ENCODE peak calls at places on chromosomes 7 and 10, in nine cellular contexts. W is OCI-LY7, V is transverse colon, H is testis, Z is heart left ventricle, K is A549, B is HCT116, R is coronary artery, I is IMR-90. C is an unnamed sample.

GRCh38 chr7:128874140-128875031 is 11.7 kb downstream of the ATP6V1F start:
- DNase-seq in W (no peak), V (peak; percentile 86), H (no peak), Z (peak; percentile 24), K (no peak), B (no peak), R (no peak), I (no peak), C (peak; percentile 13)

GRCh38 chr7:143462045-143462444 is 15.6 kb upstream of the TAS2R41 start:
- DNase-seq in W (no peak), V (no peak), H (no peak), Z (no peak), K (no peak), B (no peak), R (no peak), I (no peak), C (no peak)

GRCh38 chr10:127133672-127134500 is 62.5 kb downstream of the INSYN2A start:
- DNase-seq in W (no peak), V (no peak), H (no peak), Z (no peak), K (no peak), B (no peak), R (no peak), I (peak; percentile 44), C (no peak)

GRCh38 chr7:80054356-80054755 is 80.3 kb upstream of the GNAI1 start:
- DNase-seq in W (no peak), V (no peak), H (no peak), Z (no peak), K (no peak), B (no peak), R (no peak), I (peak; percentile 92), C (no peak)

GRCh38 chr7:27096756-27097514 is 1.1 kb upstream of the HOXA1 start:
- DNase-seq in W (peak; percentile 12), V (peak; percentile 52), H (no peak), Z (no peak), K (no peak), B (no peak), R (no peak), I (peak; percentile 64), C (no peak)

GRCh38 chr10:128519581-128519980 is 393.4 kb upstream of the MKI67 start:
- DNase-seq in W (no peak), V (no peak), H (no peak), Z (no peak), K (no peak), B (no peak), R (no peak), I (no peak), C (no peak)

GRCh38 chr10:92691042-92691590 is 1.4 kb downstream of the HHEX start:
- DNase-seq in W (no peak), V (no peak), H (peak; percentile 16), Z (peak; percentile 60), K (no peak), B (no peak), R (no peak), I (no peak), C (peak; percentile 32)

GRCh38 chr10:120799849-120800248 is 51.3 kb upstream of the WDR11 start:
- DNase-seq in W (no peak), V (no peak), H (no peak), Z (no peak), K (no peak), B (no peak), R (no peak), I (no peak), C (no peak)

GRCh38 chr7:116741625-116742316 is 69.8 kb downstream of the MET start:
- DNase-seq in W (no peak), V (no peak), H (no peak), Z (no peak), K (no peak), B (no peak), R (no peak), I (peak; percentile 13), C (no peak)

GRCh38 chr7:19749658-19750057 is 23.8 kb downstream of the TMEM196 start:
- DNase-seq in W (no peak), V (no peak), H (no peak), Z (no peak), K (no peak), B (no peak), R (no peak), I (no peak), C (no peak)

DNA sequence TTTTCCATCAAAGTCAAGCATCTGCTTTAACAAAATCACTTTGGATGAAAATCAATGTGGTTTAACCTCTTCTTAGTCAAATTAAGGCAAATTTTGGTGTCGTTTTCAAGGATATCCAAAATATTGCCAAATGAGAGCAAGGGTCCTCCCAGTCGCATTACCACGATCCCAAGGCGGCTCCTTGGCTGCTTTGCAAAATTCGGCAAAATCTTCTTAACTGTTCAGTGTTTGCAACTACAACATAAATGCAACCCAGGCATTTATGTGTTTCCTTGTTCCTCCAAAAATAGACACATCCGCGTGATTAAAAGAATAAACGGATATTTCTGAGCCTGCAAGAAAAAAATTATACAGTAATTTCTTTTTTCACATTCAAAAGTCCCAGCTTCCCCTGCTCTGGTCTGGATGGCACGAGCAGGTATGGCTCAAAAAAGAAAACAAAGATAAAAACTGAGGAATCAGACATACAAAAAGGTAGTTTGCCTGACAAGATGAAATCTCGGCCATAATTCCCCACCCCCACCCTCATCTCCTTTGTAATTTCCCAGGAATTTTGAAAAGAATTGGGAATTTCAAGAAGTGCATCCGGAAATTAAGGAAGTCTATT is 6.1 kb downstream of the SKIDA1 start:
- DNase-seq in W (no peak), V (no peak), H (no peak), Z (no peak), K (no peak), B (no peak), R (no peak), I (no peak), C (no peak)
- H3K4me3 ChIP-seq in W (peak overlapping the region; percentile 47), V (peak overlapping the region; percentile 50), H (peak overlapping the region; percentile 70), Z (peak overlapping the region; percentile 20), K (peak overlapping the region; percentile 71), B (peak overlapping the region; percentile 42), R (peak overlapping the region; percentile 70), I (peak overlapping the region; percentile 95), C (peak overlapping the region; percentile 75)

GRCh38 chr7:108178393-108178792 is 48.2 kb upstream of the LAMB4 start:
- DNase-seq in W (no peak), V (peak; percentile 9), H (no peak), Z (no peak), K (no peak), B (no peak), R (no peak), I (no peak), C (no peak)

DNA sequence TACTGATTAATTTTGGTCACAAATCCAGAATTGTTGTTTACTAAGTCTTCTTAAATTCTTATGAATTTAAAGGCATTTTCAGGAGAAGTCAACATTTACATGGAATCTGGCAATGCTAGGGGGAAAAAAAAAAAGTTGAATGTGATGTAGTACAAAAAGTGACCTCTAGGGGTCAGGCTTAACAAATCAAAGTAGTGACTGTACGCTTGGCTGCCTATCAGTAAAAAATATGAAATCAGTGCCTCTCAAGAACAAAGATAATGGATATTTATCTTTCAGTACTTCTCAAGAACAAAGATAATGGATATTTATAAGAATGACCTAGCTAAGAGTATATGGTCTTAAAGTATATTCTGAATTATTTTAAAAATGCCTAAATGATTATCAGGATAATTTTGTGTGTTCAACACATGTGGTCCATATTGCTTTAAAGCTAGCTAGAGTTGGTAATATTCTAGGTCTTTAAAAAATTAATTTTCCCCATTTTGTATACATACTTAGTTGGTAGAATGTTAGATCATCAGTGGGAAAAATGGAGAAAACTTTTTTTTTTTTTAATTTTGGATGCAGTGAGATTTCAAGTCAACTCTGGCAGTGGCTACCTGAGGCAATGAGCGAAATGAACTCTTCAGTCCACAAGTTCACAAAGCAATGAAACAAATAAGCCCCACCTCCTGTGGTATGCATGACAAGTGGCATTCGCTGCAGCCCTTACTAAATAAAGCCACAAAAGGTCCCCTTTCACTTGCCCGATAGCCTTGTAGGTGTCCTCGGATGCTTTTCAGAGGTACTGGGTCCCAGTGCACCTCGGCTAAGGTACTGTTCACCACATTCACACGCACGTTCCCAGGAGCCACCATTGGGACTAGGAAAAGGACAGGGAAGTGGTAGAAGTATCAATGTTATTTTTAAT is 51.2 kb upstream of the LAMB4 start:
- DNase-seq in W (peak; percentile 45), V (no peak), H (no peak), Z (no peak), K (peak; percentile 73), B (peak; percentile 51), R (no peak), I (peak; percentile 67), C (no peak)
- TF ChIP-seq CTCF in W (peak; percentile 94), V (peak; percentile 78), H (peak; percentile 9), Z (peak; percentile 77), K (peak; percentile 91), B (peak; percentile 65), R (peak; percentile 40), I (peak; percentile 71), C (peak; percentile 83)

DNA sequence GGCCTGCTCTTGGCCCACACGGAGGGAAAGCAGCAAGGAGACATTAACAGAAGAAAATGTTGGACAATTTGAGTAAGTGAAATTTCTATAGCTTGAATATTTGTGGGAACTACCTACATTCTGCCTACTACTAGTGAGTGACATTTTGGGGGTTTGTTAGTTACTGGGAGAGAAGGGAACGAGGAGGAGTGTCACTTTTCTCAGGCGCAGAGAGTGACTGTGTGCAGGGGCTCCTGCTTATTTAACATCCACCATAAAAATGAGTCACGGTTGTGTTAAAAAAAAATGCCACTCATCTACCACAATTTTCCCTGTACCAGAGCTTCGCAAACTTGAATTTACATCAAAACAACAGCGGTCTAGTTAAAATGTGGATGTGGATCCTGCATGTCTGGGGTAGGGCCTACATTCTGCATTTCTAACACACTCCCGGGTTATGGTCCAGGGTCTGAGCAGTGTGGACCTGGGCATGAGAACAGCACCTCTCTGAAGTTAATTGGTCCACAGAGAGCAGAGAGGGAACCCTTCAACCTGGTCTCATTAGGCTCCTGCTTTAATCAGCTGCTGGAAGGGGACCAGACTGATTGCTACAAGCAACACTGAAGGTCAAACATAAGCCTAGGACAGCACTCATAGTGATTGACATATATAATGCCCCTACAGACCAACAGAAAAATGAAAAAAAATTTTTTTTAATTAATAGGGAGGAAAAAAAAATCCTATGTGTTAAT is 41.4 kb downstream of the ICA1 start:
- DNase-seq in W (no peak), V (no peak), H (no peak), Z (no peak), K (no peak), B (no peak), R (no peak), I (no peak), C (no peak)
- H3K27ac ChIP-seq in W (no peak overlapping the region), V (no peak overlapping the region), H (no peak overlapping the region), Z (no peak overlapping the region), K (no peak overlapping the region), B (no peak overlapping the region), R (no peak overlapping the region), I (no peak overlapping the region), C (no peak overlapping the region)

DNA sequence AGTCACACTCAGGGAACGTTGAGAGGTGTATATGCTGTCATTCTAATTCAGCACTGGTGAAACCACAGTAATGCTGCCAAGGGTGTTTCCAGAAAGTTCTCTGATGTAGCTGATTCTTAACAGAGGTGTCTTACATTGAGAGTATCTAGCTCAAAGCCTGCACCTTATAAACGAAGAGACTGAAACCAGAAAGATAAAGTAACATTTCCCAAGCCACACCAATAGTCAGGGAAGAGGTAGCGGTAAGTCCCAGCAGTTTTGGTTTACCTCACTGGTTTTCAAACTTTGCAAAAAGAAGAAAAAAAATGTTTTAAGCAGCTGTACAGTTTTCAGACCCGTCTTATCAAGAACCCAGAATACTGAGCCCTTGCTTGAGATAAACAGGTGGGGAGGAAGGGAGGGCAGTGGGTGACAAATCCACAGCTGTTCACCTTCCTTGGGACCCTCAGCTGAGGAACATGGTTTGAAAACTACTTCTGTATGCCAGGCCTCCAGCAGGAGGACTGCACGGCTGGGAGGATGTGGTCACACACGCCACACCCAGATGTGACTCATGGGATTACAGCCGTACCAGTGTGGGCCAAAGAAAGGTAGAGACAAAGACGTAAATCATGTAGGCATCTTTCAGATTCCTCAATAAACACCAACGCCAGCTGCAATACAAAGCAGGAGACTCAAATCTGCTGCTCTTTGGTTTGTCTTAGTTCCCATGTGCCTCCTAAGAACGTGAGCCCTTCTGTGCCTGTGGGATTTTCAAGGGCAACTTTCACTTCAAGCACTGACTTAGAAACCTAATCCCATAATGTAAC is 64.0 kb upstream of the GSDME start:
- DNase-seq in W (peak; percentile 96), V (peak; percentile 84), H (peak; percentile 30), Z (peak; percentile 56), K (peak; percentile 95), B (peak; percentile 95), R (no peak), I (peak; percentile 96), C (peak; percentile 22)
- H3K4me3 ChIP-seq in W (peak overlapping the region; percentile 48), V (no peak overlapping the region), H (no peak overlapping the region), Z (no peak overlapping the region), K (peak overlapping the region; percentile 18), B (no peak overlapping the region), R (no peak overlapping the region), I (no peak overlapping the region), C (no peak overlapping the region)